ENCODE peak calls at places on chromosomes 3 and 15, in ten cellular contexts. One of them, this sample, is unnamed.
A peak's percentile ranks its signal among the peaks of the same experiment; 100 is the strongest.

GRCh38 chr3:124837730-124838186 is 49.4 kb downstream of the ITGB5 start:
- DNase-seq in kidney glomerular epithelial cell: no peak
- DNase-seq in effector memory CD8-positive, alpha-beta T cell: no peak
- DNase-seq in kidney tubule cell: peak; percentile 69
- DNase-seq in NCI-H1694 treated with DMSO at 0.1 percent for 48 hours: no peak
- DNase-seq in substantia nigra: no peak
- DNase-seq in ovary: no peak
- DNase-seq in tibial artery: peak; percentile 66
- DNase-seq in choroid plexus epithelial cell: peak; percentile 58
- DNase-seq in T-cell: no peak
- DNase-seq in this sample: peak; percentile 73

GRCh38 chr15:70867911-70868467 is 14.0 kb upstream of the LARP6 start:
- DNase-seq in kidney glomerular epithelial cell: no peak
- DNase-seq in kidney tubule cell: no peak
- DNase-seq in effector memory CD8-positive, alpha-beta T cell: no peak
- DNase-seq in tibial artery: peak; percentile 50
- DNase-seq in T-cell: no peak
- DNase-seq in choroid plexus epithelial cell: peak; percentile 90
- DNase-seq in ovary: peak; percentile 60
- DNase-seq in NCI-H1694 treated with DMSO at 0.1 percent for 48 hours: no peak
- DNase-seq in substantia nigra: no peak
- DNase-seq in this sample: no peak

GRCh38 chr15:38518084-38518483 is 46.5 kb downstream of the RASGRP1 start:
- DNase-seq in substantia nigra: no peak
- DNase-seq in kidney tubule cell: peak; percentile 21
- DNase-seq in tibial artery: no peak
- DNase-seq in ovary: no peak
- DNase-seq in kidney glomerular epithelial cell: no peak
- DNase-seq in effector memory CD8-positive, alpha-beta T cell: no peak
- DNase-seq in T-cell: no peak
- DNase-seq in choroid plexus epithelial cell: no peak
- DNase-seq in NCI-H1694 treated with DMSO at 0.1 percent for 48 hours: no peak
- DNase-seq in this sample: no peak

GRCh38 chr3:41997702-41998551 is 36.0 kb upstream of the ULK4 start:
- DNase-seq in substantia nigra: peak; percentile 4
- DNase-seq in tibial artery: no peak
- DNase-seq in choroid plexus epithelial cell: peak; percentile 55
- DNase-seq in kidney tubule cell: no peak
- DNase-seq in NCI-H1694 treated with DMSO at 0.1 percent for 48 hours: no peak
- DNase-seq in ovary: no peak
- DNase-seq in T-cell: no peak
- DNase-seq in effector memory CD8-positive, alpha-beta T cell: no peak
- DNase-seq in kidney glomerular epithelial cell: no peak
- DNase-seq in this sample: no peak

GRCh38 chr3:76497636-76498035 is 542.3 kb upstream of the ROBO2 start:
- DNase-seq in kidney glomerular epithelial cell: peak; percentile 53
- DNase-seq in tibial artery: no peak
- DNase-seq in kidney tubule cell: peak; percentile 89
- DNase-seq in substantia nigra: no peak
- DNase-seq in choroid plexus epithelial cell: peak; percentile 38
- DNase-seq in ovary: no peak
- DNase-seq in T-cell: no peak
- DNase-seq in effector memory CD8-positive, alpha-beta T cell: no peak
- DNase-seq in NCI-H1694 treated with DMSO at 0.1 percent for 48 hours: no peak
- DNase-seq in this sample: no peak

GRCh38 chr3:128950223-128950938 is 43.5 kb downstream of the CFAP92 start:
- DNase-seq in substantia nigra: no peak
- DNase-seq in effector memory CD8-positive, alpha-beta T cell: no peak
- DNase-seq in ovary: no peak
- DNase-seq in tibial artery: no peak
- DNase-seq in kidney glomerular epithelial cell: no peak
- DNase-seq in kidney tubule cell: no peak
- DNase-seq in choroid plexus epithelial cell: peak; percentile 77
- DNase-seq in NCI-H1694 treated with DMSO at 0.1 percent for 48 hours: peak; percentile 30
- DNase-seq in T-cell: no peak
- DNase-seq in this sample: no peak

GRCh38 chr15:67192185-67192584 is 62.3 kb downstream of the AAGAB start:
- DNase-seq in substantia nigra: no peak
- DNase-seq in NCI-H1694 treated with DMSO at 0.1 percent for 48 hours: no peak
- DNase-seq in choroid plexus epithelial cell: peak; percentile 8
- DNase-seq in T-cell: no peak
- DNase-seq in effector memory CD8-positive, alpha-beta T cell: no peak
- DNase-seq in kidney tubule cell: no peak
- DNase-seq in tibial artery: no peak
- DNase-seq in kidney glomerular epithelial cell: no peak
- DNase-seq in ovary: no peak
- DNase-seq in this sample: no peak

GRCh38 chr3:171339606-171340005 is 120.6 kb downstream of the TNIK start:
- DNase-seq in kidney glomerular epithelial cell: no peak
- DNase-seq in T-cell: no peak
- DNase-seq in effector memory CD8-positive, alpha-beta T cell: no peak
- DNase-seq in ovary: no peak
- DNase-seq in tibial artery: no peak
- DNase-seq in substantia nigra: no peak
- DNase-seq in choroid plexus epithelial cell: no peak
- DNase-seq in NCI-H1694 treated with DMSO at 0.1 percent for 48 hours: no peak
- DNase-seq in kidney tubule cell: no peak
- DNase-seq in this sample: peak; percentile 67

GRCh38 chr3:196292281-196292923 is 4.9 kb upstream of the PCYT1A start:
- DNase-seq in effector memory CD8-positive, alpha-beta T cell: no peak
- DNase-seq in choroid plexus epithelial cell: no peak
- DNase-seq in tibial artery: no peak
- DNase-seq in substantia nigra: no peak
- DNase-seq in NCI-H1694 treated with DMSO at 0.1 percent for 48 hours: no peak
- DNase-seq in ovary: no peak
- DNase-seq in kidney tubule cell: peak; percentile 48
- DNase-seq in T-cell: no peak
- DNase-seq in kidney glomerular epithelial cell: peak; percentile 16
- DNase-seq in this sample: no peak

GRCh38 chr15:67146875-67147381 is 81.5 kb downstream of the SMAD3 start:
- DNase-seq in NCI-H1694 treated with DMSO at 0.1 percent for 48 hours: no peak
- DNase-seq in tibial artery: no peak
- DNase-seq in T-cell: no peak
- DNase-seq in choroid plexus epithelial cell: peak; percentile 93
- DNase-seq in substantia nigra: no peak
- DNase-seq in kidney glomerular epithelial cell: peak; percentile 71
- DNase-seq in kidney tubule cell: peak; percentile 86
- DNase-seq in effector memory CD8-positive, alpha-beta T cell: no peak
- DNase-seq in ovary: no peak
- DNase-seq in this sample: no peak

GRCh38 chr3:185900228-185900627 is 37.6 kb downstream of the TRA2B start:
- DNase-seq in effector memory CD8-positive, alpha-beta T cell: no peak
- DNase-seq in choroid plexus epithelial cell: peak; percentile 94
- DNase-seq in substantia nigra: no peak
- DNase-seq in NCI-H1694 treated with DMSO at 0.1 percent for 48 hours: no peak
- DNase-seq in ovary: no peak
- DNase-seq in tibial artery: no peak
- DNase-seq in kidney tubule cell: peak; percentile 97
- DNase-seq in T-cell: no peak
- DNase-seq in kidney glomerular epithelial cell: peak; percentile 92
- DNase-seq in this sample: no peak

GRCh38 chr15:57060799-57061198 is 142.4 kb downstream of the TCF12 start:
- DNase-seq in NCI-H1694 treated with DMSO at 0.1 percent for 48 hours: no peak
- DNase-seq in kidney tubule cell: peak; percentile 93
- DNase-seq in T-cell: no peak
- DNase-seq in choroid plexus epithelial cell: peak; percentile 61
- DNase-seq in tibial artery: no peak
- DNase-seq in kidney glomerular epithelial cell: peak; percentile 87
- DNase-seq in substantia nigra: peak; percentile 16
- DNase-seq in ovary: no peak
- DNase-seq in effector memory CD8-positive, alpha-beta T cell: no peak
- DNase-seq in this sample: no peak

GRCh38 chr3:188819939-188820338 is 351.8 kb upstream of the TPRG1 start:
- DNase-seq in choroid plexus epithelial cell: peak; percentile 68
- DNase-seq in ovary: no peak
- DNase-seq in kidney glomerular epithelial cell: no peak
- DNase-seq in T-cell: no peak
- DNase-seq in NCI-H1694 treated with DMSO at 0.1 percent for 48 hours: no peak
- DNase-seq in effector memory CD8-positive, alpha-beta T cell: no peak
- DNase-seq in kidney tubule cell: no peak
- DNase-seq in substantia nigra: no peak
- DNase-seq in tibial artery: no peak
- DNase-seq in this sample: no peak

GRCh38 chr3:57946970-57947381 is 61.2 kb upstream of the FLNB start:
- DNase-seq in substantia nigra: no peak
- DNase-seq in ovary: no peak
- DNase-seq in kidney tubule cell: no peak
- DNase-seq in T-cell: no peak
- DNase-seq in choroid plexus epithelial cell: no peak
- DNase-seq in tibial artery: no peak
- DNase-seq in kidney glomerular epithelial cell: no peak
- DNase-seq in NCI-H1694 treated with DMSO at 0.1 percent for 48 hours: no peak
- DNase-seq in effector memory CD8-positive, alpha-beta T cell: no peak
- DNase-seq in this sample: no peak